ENCODE peak calls at places on chromosome 18, in four cellular contexts. H is thyroid gland, Y is HAP-1, G is body of pancreas. M is an unnamed sample. For H3K4me1, the result is how much of the 10 kb centered on the place peaks cover.

GRCh38 chr18:10049721-10050120 is 135.9 kb downstream of the VAPA start:
- DNase-seq in H (no peak), Y (no peak), G (peak), M (no peak)

GRCh38 chr18:4074647-4075046 is 380.5 kb downstream of the DLGAP1 start:
- DNase-seq in H (no peak), Y (no peak), G (no peak), M (no peak)

GRCh38 chr18:75880913-75881504 is 453.5 kb upstream of the SMIM21 start:
- DNase-seq in H (no peak), Y (no peak), G (no peak), M (no peak)

GRCh38 chr18:54023471-54023870 is 201.0 kb downstream of the MBD2 start:
- DNase-seq in H (no peak), Y (no peak), G (no peak), M (no peak)

GRCh38 chr18:59141294-59142068 is 1.8 kb downstream of the SEC11C start:
- DNase-seq in H (no peak), Y (no peak), G (no peak), M (no peak)

GRCh38 chr18:45997689-45998088 is 30.6 kb upstream of the EPG5 start:
- DNase-seq in H (no peak), Y (no peak), G (no peak), M (no peak)

GRCh38 chr18:75127143-75128021 is 81.6 kb downstream of the PTGR3 start:
- DNase-seq in H (no peak), Y (no peak), G (no peak), M (no peak)

GRCh38 chr18:32372381-32373061 is 98.2 kb downstream of the GAREM1 start:
- DNase-seq in H (peak), Y (no peak), G (peak), M (no peak)

GRCh38 chr18:68454511-68455228 is 260.2 kb downstream of the TMX3 start:
- DNase-seq in H (no peak), Y (no peak), G (no peak), M (no peak)

GRCh38 chr18:2939317-2939716 is 73.6 kb downstream of the LPIN2 start:
- DNase-seq in H (no peak), Y (no peak), G (peak), M (no peak)

GRCh38 chr18:63157293-63158011 is 162.1 kb downstream of the BCL2 start:
- DNase-seq in H (no peak), Y (no peak), G (peak), M (no peak)

GRCh38 chr18:59008302-59008974 is 131.2 kb upstream of the SEC11C start:
- DNase-seq in H (no peak), Y (no peak), G (no peak), M (peak)

GRCh38 chr18:58649966-58650816 is 21.1 kb upstream of the MALT1 start:
- DNase-seq in H (no peak), Y (no peak), G (no peak), M (no peak)

GRCh38 chr18:77165489-77166415 is 33.2 kb upstream of the MBP start:
- DNase-seq in H (no peak), Y (no peak), G (peak), M (no peak)

GRCh38 chr18:11119962-11120361 is 29.4 kb downstream of the PIEZO2 start:
- DNase-seq in H (no peak), Y (no peak), G (no peak), M (no peak)

GRCh38 chr18:5462227-5462626 is 81.6 kb downstream of the EPB41L3 start:
- DNase-seq in H (no peak), Y (no peak), G (no peak), M (no peak)

GRCh38 chr18:77031662-77032061 is 100.9 kb downstream of the MBP start:
- DNase-seq in H (no peak), Y (no peak), G (no peak), M (no peak)

GRCh38 chr18:76894947-76895346 is 72.6 kb downstream of the ZNF236 start:
- DNase-seq in H (no peak), Y (no peak), G (no peak), M (no peak)

GRCh38 chr18:68494802-68495560 is 219.9 kb downstream of the TMX3 start:
- DNase-seq in H (no peak), Y (no peak), G (no peak), M (no peak)

GRCh38 chr18:12749136-12749535 is 46.3 kb downstream of the PSMG2 start:
- DNase-seq in H (no peak), Y (no peak), G (no peak), M (no peak)

GRCh38 chr18:79657342-79657996 is 22.1 kb upstream of the CTDP1 start:
- DNase-seq in H (no peak), Y (no peak), G (peak), M (no peak)

GRCh38 chr18:22504665-22505064 is 87.0 kb upstream of the CTAGE1 start:
- DNase-seq in H (no peak), Y (no peak), G (no peak), M (no peak)

GRCh38 chr18:21602302-21602592 is 1.7 kb upstream of the ESCO1 start:
- DNase-seq in H (no peak), Y (no peak), G (no peak), M (no peak)

GRCh38 chr18:13629841-13630747 is 96.3 kb downstream of the FAM210A start:
- DNase-seq in H (peak), Y (peak), G (peak), M (peak)

GRCh38 chr18:77065221-77065981 is 67.2 kb downstream of the MBP start:
- DNase-seq in H (no peak), Y (no peak), G (peak), M (no peak)

GRCh38 chr18:34651586-34652369 is 58.3 kb upstream of the DTNA start:
- DNase-seq in H (no peak), Y (no peak), G (no peak), M (no peak)

GRCh38 chr18:10604178-10604577 is 78.4 kb downstream of the NAPG start:
- DNase-seq in H (no peak), Y (no peak), G (no peak), M (no peak)

DNA sequence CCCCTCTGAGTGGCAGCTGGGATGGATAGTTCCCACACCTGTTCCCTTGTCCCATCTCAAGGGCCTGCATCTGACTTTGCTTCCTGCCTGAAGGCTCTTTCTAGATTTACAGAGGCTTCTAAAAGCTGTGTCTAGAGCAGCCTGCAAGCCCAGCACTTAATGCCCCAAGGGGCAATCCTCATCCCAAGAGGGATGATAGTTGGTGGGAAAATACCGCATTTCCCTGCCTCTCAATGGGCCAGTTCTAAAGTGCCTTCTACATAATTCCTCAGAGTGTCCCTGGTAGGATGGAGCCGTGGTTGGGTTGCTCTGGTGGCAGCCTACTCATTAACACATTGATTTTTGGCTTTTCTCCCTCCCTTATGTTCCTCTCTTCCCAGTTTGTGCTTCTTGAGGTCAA is 29.5 kb downstream of the LAMA3 start:
- DNase-seq in H (no peak), Y (no peak), G (no peak), M (no peak)
- H3K4me1 ChIP-seq in H (under half), Y (under half), G (under half), M (under half)

DNA sequence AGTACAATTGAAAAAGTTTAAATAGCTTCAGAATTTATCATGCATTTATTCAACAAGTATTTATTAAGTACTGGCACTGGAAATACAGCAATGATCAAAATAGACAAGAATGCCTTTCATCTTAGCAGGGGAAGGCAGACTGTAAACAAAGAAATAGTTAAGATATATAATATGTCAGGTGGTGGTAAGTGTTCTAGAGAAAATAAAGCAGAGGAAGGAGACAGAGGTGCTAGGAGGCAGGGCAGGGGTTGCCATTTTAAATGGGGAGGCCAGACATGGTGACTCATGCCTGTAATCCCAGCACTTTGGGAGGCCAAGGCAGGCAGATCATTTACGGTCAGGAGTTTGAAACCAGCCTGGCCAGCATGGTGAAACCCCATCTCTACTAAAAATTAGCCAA is 13.6 kb upstream of the LIPG start:
- DNase-seq in H (no peak), Y (no peak), G (no peak), M (no peak)
- H3K4me1 ChIP-seq in H (under half), Y (under half), G (under half), M (under half)

GRCh38 chr18:7608798-7609197 is 41.7 kb downstream of the PTPRM start:
- DNase-seq in H (no peak), Y (no peak), G (no peak), M (no peak)
- H3K4me1 ChIP-seq in H (under half), Y (under half), G (under half), M (under half)

DNA sequence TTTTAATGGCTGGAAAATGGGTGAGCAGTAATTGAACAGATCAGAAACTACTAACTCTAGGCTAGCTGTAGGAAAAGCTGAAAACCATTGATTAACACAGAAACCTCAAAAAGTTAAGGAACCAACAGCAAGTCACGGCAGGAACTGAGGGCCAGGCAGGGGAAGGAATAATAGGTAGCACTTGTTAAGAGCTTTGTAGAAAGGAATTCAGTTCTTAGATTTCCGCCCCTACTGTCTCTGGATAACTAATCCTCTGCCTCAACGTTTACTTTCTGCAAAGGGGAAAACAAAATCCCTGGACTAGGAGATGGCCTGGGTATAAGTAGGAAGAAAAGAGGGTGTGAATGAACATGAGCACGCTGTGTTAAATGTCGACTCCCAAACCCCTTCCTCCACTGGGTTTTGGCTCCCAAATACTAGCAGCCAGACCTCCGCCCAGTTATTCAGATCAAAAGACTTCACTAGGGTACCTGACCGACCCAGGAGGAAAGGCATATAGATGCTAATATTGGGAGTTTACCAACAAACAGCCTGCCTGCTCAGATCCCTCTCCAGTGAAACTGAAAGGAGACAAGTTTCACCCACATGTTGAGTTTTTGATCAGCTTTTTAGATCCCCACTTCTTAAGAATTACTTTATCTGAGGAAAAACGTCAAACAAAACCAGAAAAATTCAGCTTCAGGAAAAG is 12.4 kb downstream of the SMAD2 start:
- DNase-seq in H (no peak), Y (no peak), G (no peak), M (peak)
- H3K4me1 ChIP-seq in H (under half), Y (under half), G (under half), M (under half)

DNA sequence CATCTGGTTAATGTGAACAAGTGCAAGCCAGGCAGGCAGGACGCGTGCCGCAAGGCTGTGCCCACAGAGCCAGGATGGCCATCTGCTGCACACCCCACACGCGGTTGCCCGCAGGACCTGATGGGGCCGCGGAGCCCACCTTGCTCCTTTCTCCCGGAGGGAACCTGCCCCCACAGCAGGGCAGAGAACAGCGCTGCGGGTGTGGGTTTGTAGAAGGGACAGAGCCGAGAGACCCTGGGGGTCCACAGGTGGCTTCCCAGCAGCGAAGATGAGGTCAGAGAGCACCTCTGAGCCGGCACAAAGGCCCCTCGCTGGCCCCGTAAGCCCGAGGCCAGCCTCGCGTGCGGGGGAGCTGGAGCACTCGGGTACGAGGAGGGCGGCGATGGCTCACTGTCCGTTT is 460.8 kb upstream of the SALL3 start:
- DNase-seq in H (no peak), Y (no peak), G (no peak), M (no peak)
- H3K4me1 ChIP-seq in H (under half), Y (under half), G (under half), M (under half)

M was measured in NT2/D1.